ENCODE peak calls at places on chromosomes 13 and 19, in seven cellular contexts. D, Q, K, A, B, U and F are unnamed samples.

GRCh38 chr19:33063356-33064116 is 1.2 kb downstream of the RHPN2 start:
- DNase-seq in B (no peak), Q (peak), U (no peak), K (no peak), A (no peak), D (no peak), F (peak)

GRCh38 chr13:31733066-31733465 is 6.3 kb upstream of the RXFP2 start:
- DNase-seq in B (no peak), U (no peak), K (peak), Q (no peak), A (no peak), D (no peak), F (peak)

GRCh38 chr13:30792257-30793000 is 57.1 kb downstream of the ALOX5AP start:
- DNase-seq in A (peak), U (no peak), Q (peak), K (peak), B (no peak), D (peak), F (no peak)

GRCh38 chr13:59677966-59678814 is 485.5 kb downstream of the DIAPH3 start:
- DNase-seq in D (no peak), Q (no peak), B (peak), U (no peak), A (no peak), K (peak), F (peak)

GRCh38 chr13:77168232-77168631 is 141.3 kb upstream of the FBXL3 start:
- DNase-seq in K (no peak), D (no peak), Q (no peak), B (no peak), A (no peak), U (no peak), F (no peak)

GRCh38 chr13:40494932-40495619 is 171.4 kb downstream of the FOXO1 start:
- DNase-seq in K (no peak), Q (no peak), D (no peak), U (no peak), A (no peak), B (peak), F (no peak)

GRCh38 chr13:110593430-110594130 is 21.8 kb upstream of the NAXD start:
- DNase-seq in B (peak), U (no peak), A (no peak), K (peak), D (no peak), Q (no peak), F (peak)

GRCh38 chr13:51270606-51271005 is 48.4 kb downstream of the FAM124A start:
- DNase-seq in K (no peak), Q (no peak), A (no peak), D (no peak), U (no peak), B (no peak), F (no peak)

GRCh38 chr13:21871919-21872318 is 201.0 kb downstream of the FGF9 start:
- DNase-seq in Q (no peak), K (no peak), B (no peak), U (no peak), A (no peak), D (no peak), F (no peak)

GRCh38 chr19:8145969-8146368 is 3.4 kb downstream of the FBN3 start:
- DNase-seq in U (no peak), D (no peak), Q (peak), K (no peak), A (no peak), B (no peak), F (no peak)

GRCh38 chr19:47232422-47233211 is 1.6 kb upstream of the BBC3 start:
- DNase-seq in A (no peak), Q (no peak), K (peak), D (no peak), B (no peak), U (no peak), F (peak)

GRCh38 chr19:45931055-45931454 is 16.5 kb upstream of the NANOS2 start:
- DNase-seq in K (no peak), B (no peak), D (no peak), U (no peak), Q (no peak), A (no peak), F (no peak)

GRCh38 chr13:48496796-48497195 is 36.1 kb downstream of the RCBTB2 start:
- DNase-seq in K (no peak), Q (no peak), B (no peak), D (no peak), A (no peak), U (no peak), F (no peak)

GRCh38 chr19:28495046-28495445 is 717.9 kb downstream of the UQCRFS1 start:
- DNase-seq in K (peak), U (no peak), B (no peak), A (no peak), Q (no peak), D (no peak), F (no peak)

GRCh38 chr13:46641274-46642081 is 88.5 kb downstream of the LRCH1 start:
- DNase-seq in D (no peak), K (no peak), A (no peak), Q (no peak), B (no peak), U (no peak), F (peak)

GRCh38 chr13:52925221-52925620 is 76.8 kb upstream of the PCDH8 start:
- DNase-seq in D (no peak), B (no peak), U (no peak), K (no peak), Q (no peak), A (no peak), F (no peak)

GRCh38 chr13:104809483-104809882 is 1726.0 kb downstream of the EFNB2 start:
- DNase-seq in B (no peak), Q (no peak), K (peak), U (no peak), D (no peak), A (no peak), F (no peak)

GRCh38 chr13:47420568-47420967 is 523.7 kb upstream of the HTR2A start:
- DNase-seq in U (no peak), D (no peak), Q (no peak), A (no peak), K (peak), B (no peak), F (no peak)

GRCh38 chr13:97116754-97117153 is 105.4 kb upstream of the MBNL2 start:
- DNase-seq in U (no peak), D (no peak), Q (no peak), B (no peak), K (peak), A (no peak), F (peak)

GRCh38 chr19:54515156-54515555 is 12.5 kb downstream of the LAIR2 start:
- DNase-seq in K (no peak), D (no peak), B (no peak), A (no peak), U (no peak), Q (no peak), F (no peak)

GRCh38 chr13:111114362-111115050 is 604 bp upstream of the ARHGEF7 start:
- DNase-seq in Q (peak), U (no peak), D (peak), B (peak), A (peak), K (peak), F (peak)

GRCh38 chr19:35935911-35936737 is at the start of gene LRFN3:
- DNase-seq in K (peak), A (peak), B (peak), Q (peak), D (peak), U (peak), F (peak)

GRCh38 chr19:35938282-35939224 is 2.4 kb downstream of the LRFN3 start:
- DNase-seq in U (no peak), D (no peak), A (peak), B (no peak), K (no peak), Q (no peak), F (no peak)

GRCh38 chr19:35939307-35940077 is 3.3 kb downstream of the LRFN3 start:
- DNase-seq in Q (no peak), U (no peak), K (no peak), B (no peak), A (peak), D (no peak), F (no peak)

GRCh38 chr19:35936738-35937268 is 629 bp downstream of the LRFN3 start:
- DNase-seq in B (no peak), A (no peak), Q (no peak), D (no peak), K (no peak), U (no peak), F (no peak)

GRCh38 chr19:35937345-35938281 is 1.4 kb downstream of the LRFN3 start:
- DNase-seq in U (no peak), D (no peak), A (peak), K (no peak), Q (no peak), B (no peak), F (no peak)
- H3K4me3 ChIP-seq in U (peak), D (peak), A (peak), K (peak), Q (peak), B (peak), F (peak)

DNA sequence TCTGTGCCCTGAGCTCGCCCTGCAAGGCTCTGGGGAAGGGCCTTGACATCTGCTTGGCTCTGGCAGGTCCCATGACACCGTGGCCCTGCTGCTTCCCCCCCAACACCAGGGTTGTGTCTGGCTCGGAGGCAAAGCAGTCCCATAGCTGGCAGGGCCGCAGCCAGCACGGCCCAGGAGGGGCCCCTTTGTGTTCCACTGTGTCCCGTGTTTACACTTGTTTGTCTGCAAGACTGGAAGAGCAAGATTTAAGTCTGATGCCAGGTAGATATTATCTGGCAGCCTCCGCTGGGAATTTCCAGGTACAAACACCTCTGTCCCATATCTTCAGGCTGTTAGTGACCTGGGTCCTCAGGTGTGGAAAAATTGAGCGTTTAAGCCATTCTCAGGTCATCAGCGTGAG is 44.3 kb downstream of the MCF2L start:
- DNase-seq in B (no peak), A (no peak), D (no peak), U (no peak), Q (no peak), K (no peak), F (no peak)
- H3K27ac ChIP-seq in B (no peak), A (no peak), D (no peak), U (no peak), Q (no peak), K (no peak), F (no peak)

DNA sequence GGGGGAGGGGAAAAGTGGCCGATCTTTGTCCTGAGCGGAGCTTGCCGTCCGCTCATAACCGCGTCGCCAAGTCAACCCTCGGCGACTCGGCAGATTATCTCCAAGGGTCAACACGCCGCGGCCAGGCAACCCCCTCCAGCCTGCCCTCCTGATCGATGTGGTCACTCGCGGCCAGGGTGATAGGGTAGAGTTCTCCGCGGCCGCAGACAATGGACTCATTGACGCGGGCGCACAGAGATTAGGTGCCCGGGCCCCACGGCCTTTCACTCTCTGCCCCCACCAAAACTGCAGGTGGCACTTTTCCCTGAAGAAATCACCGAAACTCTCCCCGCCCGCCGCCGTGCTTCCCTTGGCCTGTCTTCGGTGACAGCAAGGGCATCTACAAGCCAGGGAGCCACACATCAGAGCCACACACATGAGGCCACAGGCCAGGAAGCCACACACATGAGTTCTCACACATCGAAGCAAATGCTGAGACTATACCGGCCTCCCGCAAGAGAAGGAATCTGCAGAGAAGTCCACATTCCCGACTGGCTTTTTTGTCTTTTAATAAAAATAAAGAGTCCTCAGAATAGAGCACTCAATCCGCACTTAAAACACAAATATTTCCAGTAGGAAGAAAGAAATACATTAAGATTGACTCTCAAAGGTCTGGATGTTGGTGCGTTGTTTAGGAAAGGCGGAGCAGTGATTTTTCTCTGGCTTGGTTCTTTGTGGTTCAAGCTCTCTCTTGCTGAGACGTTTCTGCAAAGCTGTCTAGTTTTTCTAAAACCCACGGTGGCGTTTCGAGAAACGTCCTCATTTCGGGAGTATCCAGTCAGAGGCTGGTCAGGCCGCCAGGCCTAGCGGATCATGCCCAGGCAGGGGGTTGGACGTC is 1.5 kb upstream of the PDX1 start:
- DNase-seq in K (no peak), Q (no peak), U (no peak), D (no peak), B (no peak), A (no peak), F (no peak)
- H3K4me3 ChIP-seq in K (no peak), Q (no peak), U (no peak), D (no peak), B (no peak), A (no peak), F (no peak)

DNA sequence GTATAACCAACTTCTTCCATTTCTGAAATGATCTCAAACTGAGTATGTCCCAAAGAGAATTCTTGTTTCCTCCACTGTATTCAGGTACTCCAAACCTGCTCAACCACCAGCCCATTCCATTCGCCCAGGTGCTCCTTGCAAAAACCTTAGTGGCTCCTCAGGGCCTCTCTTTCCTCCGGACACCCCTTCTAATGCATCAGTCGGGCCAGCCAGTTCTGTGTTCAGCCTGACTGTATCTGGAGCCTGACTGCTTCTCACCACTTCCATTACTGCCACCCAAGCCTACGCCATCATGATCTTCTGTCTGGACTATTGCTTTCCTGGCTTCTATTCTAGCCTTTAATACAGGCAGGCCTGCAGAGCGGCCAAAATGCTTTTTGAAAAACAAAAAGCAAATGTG is 1.5 kb downstream of the PHF11 start:
- DNase-seq in A (no peak), K (no peak), D (no peak), U (no peak), Q (no peak), B (no peak), F (no peak)
- H3K27ac ChIP-seq in A (peak), K (no peak), D (no peak), U (peak), Q (no peak), B (peak), F (no peak)

GRCh38 chr13:20232556-20233277 is 598 bp upstream of the GJB6 start:
- DNase-seq in D (no peak), Q (no peak), A (no peak), B (no peak), U (no peak), K (no peak), F (no peak)
- H3K4me3 ChIP-seq in D (peak), Q (no peak), A (no peak), B (peak), U (no peak), K (no peak), F (peak)

GRCh38 chr19:18160441-18160791 is 7.5 kb downstream of the PIK3R2 start:
- DNase-seq in B (no peak), D (no peak), Q (no peak), U (no peak), A (no peak), K (no peak), F (no peak)
- H3K27ac ChIP-seq in B (peak), D (peak), Q (no peak), U (no peak), A (no peak), K (no peak), F (no peak)

DNA sequence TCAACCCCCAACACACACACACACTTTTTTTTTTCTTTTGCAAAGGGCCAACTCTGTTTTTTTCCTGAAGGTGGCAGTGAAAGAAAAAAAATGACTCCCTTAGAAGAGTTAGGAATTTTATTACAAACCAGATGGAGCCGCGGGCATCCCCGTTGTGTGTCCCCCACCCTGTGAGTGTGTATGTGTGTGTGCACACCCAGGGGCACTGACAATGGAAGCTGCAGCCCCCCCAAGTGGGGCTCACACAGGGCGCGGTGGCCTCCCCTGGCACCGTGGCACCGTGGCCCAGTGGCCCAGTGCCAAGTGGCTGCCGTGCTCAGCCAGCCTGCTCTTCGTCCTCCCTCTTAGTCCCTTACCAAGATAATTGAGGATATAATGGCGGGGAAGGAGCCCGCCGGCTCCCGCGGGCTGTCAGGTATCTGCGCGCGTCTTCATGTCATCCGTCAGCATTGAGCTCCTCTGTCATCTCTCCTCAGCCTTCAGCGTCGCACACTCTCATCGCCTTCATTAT is 314.1 kb downstream of the ZNF536 start:
- DNase-seq in D (no peak), A (no peak), K (peak), Q (no peak), U (no peak), B (no peak), F (peak)
- H3K4me3 ChIP-seq in D (peak), A (no peak), K (no peak), Q (no peak), U (no peak), B (no peak), F (no peak)

GRCh38 chr19:15525291-15525690 is 17.0 kb downstream of the CYP4F22 start:
- DNase-seq in Q (no peak), B (no peak), U (no peak), K (no peak), D (no peak), A (no peak), F (no peak)

GRCh38 chr19:15526408-15526807 is 18.1 kb downstream of the CYP4F22 start:
- DNase-seq in Q (no peak), U (no peak), B (no peak), D (no peak), A (no peak), K (no peak), F (no peak)

GRCh38 chr19:15527705-15528104 is 19.4 kb downstream of the CYP4F22 start:
- DNase-seq in U (no peak), K (no peak), A (no peak), B (no peak), Q (no peak), D (no peak), F (no peak)

GRCh38 chr19:15532779-15533521 is 24.6 kb downstream of the CYP4F22 start:
- DNase-seq in U (no peak), K (no peak), Q (no peak), D (no peak), A (no peak), B (no peak), F (no peak)

DNA sequence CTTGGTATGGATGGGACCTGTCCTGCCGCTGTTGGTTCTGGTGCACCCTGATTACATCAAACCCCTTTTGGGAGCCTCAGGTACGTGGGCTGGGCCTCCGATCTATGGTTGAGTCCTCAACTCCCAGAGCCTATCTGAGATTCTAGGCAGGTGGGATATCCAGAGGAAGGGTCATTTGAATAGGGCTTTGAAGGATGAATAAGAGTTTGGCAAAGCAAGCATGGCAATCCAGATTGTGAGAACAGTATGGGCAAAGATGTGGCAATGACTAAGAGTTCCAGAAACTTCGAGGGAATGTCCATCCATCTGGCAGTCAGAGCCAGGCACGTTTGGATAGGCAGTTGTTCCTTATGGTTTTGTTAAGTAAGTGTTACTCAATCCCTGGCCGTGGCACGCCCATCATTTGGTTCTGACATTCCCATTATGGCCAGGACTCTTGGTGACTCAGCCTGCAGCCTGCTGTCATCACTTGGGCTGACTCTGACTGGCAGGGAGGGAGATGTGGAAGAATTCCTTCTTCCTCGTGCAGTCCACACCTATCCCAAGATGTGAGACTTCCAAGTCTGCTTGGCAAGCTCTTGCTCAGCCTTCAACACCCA is 21.5 kb downstream of the CYP4F22 start:
- DNase-seq in D (no peak), B (no peak), K (no peak), U (no peak), Q (no peak), A (no peak), F (peak)
- H3K27ac ChIP-seq in D (no peak), B (no peak), K (no peak), U (no peak), Q (no peak), A (no peak), F (no peak)

DNA sequence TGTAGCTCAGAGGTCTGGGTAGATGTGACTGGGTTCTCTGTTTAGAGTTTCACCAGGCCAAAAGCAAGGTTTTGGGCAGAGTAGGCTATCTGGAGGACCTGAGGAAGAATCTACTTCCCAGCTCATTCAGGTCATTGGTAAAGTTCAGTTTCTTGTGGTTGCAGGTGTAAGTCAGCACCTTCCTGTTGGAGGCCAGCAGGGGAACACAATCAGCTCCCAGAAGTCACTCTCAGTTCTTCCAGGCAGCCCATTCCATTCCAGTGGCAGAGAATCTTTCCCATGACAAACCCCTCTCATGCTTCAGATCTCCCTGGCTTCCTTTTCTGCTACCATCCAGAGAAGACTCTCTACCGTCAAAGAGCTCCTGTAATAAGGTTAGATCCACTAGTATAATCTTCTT is 176.2 kb upstream of the UFM1 start:
- DNase-seq in Q (no peak), U (no peak), B (no peak), K (no peak), D (no peak), A (no peak), F (no peak)
- H3K4me3 ChIP-seq in Q (no peak), U (no peak), B (no peak), K (no peak), D (no peak), A (no peak), F (no peak)